ENCODE peak calls at places on chromosomes 3 and 15, in eight cellular contexts. W, O, K, Q, G, S, U and B are unnamed samples. For H3K27me3 and H3K36me3, the result is how much of the 10 kb centered on the place peaks cover.

GRCh38 chr15:47477253-47477652 is 240.1 kb upstream of the SEMA6D start:
- DNase-seq in W (no peak), O (no peak), K (no peak), Q (no peak), G (no peak), S (no peak), U (no peak), B (no peak)

GRCh38 chr15:79977431-79977940 is 6.5 kb upstream of the BCL2A1 start:
- DNase-seq in W (no peak), O (no peak), K (no peak), Q (no peak), G (peak), S (no peak), U (no peak), B (no peak)

GRCh38 chr3:129035360-129036233 is 25.0 kb upstream of the GP9 start:
- DNase-seq in W (no peak), O (no peak), K (no peak), Q (no peak), G (no peak), S (peak), U (no peak), B (no peak)

GRCh38 chr3:102480139-102480538 is 45.3 kb downstream of the ZPLD1 start:
- DNase-seq in W (no peak), O (no peak), K (no peak), Q (peak), G (no peak), S (no peak), U (no peak), B (no peak)

GRCh38 chr3:24508423-24508839 is 13.8 kb upstream of the THRB start:
- DNase-seq in W (no peak), O (no peak), K (no peak), Q (no peak), G (no peak), S (no peak), U (peak), B (no peak)

GRCh38 chr3:131907809-131908208 is 127.0 kb downstream of the CPNE4 start:
- DNase-seq in W (no peak), O (no peak), K (peak), Q (no peak), G (no peak), S (no peak), U (peak), B (no peak)

GRCh38 chr3:121661376-121661775 is 673 bp upstream of the HCLS1 start:
- DNase-seq in W (no peak), O (no peak), K (no peak), Q (no peak), G (no peak), S (no peak), U (no peak), B (no peak)

GRCh38 chr3:4416961-4417360 is 50.1 kb downstream of the SUMF1 start:
- DNase-seq in W (no peak), O (no peak), K (peak), Q (no peak), G (peak), S (peak), U (peak), B (no peak)

GRCh38 chr3:187678869-187679268 is 8.7 kb upstream of the SST start:
- DNase-seq in W (peak), O (no peak), K (peak), Q (peak), G (peak), S (no peak), U (peak), B (peak)

GRCh38 chr3:56314842-56315241 is 153.4 kb downstream of the ERC2 start:
- DNase-seq in W (no peak), O (no peak), K (no peak), Q (peak), G (no peak), S (no peak), U (peak), B (no peak)

GRCh38 chr3:168801792-168802191 is 706.1 kb upstream of the GOLIM4 start:
- DNase-seq in W (no peak), O (no peak), K (no peak), Q (no peak), G (peak), S (no peak), U (peak), B (no peak)

GRCh38 chr3:76554717-76555116 is 485.2 kb upstream of the ROBO2 start:
- DNase-seq in W (no peak), O (no peak), K (peak), Q (no peak), G (peak), S (no peak), U (no peak), B (no peak)

GRCh38 chr3:67104388-67104787 is 106.3 kb downstream of the KBTBD8 start:
- DNase-seq in W (no peak), O (no peak), K (no peak), Q (no peak), G (no peak), S (no peak), U (no peak), B (no peak)

GRCh38 chr3:95567346-95567745 is 1247.0 kb upstream of the EPHA6 start:
- DNase-seq in W (no peak), O (no peak), K (no peak), Q (no peak), G (no peak), S (no peak), U (no peak), B (no peak)

GRCh38 chr3:179071161-179071568 is 444 bp downstream of the ZMAT3 start:
- DNase-seq in W (peak), O (no peak), K (no peak), Q (no peak), G (peak), S (no peak), U (no peak), B (no peak)

GRCh38 chr3:196989721-196990262 is 21.2 kb upstream of the PIGZ start:
- DNase-seq in W (no peak), O (no peak), K (no peak), Q (no peak), G (no peak), S (peak), U (no peak), B (no peak)

GRCh38 chr3:151209652-151210051 is 6.6 kb upstream of the GPR171 start:
- DNase-seq in W (no peak), O (no peak), K (no peak), Q (no peak), G (no peak), S (no peak), U (no peak), B (no peak)

GRCh38 chr3:113695426-113695817 is 1.0 kb downstream of the USF3 start:
- DNase-seq in W (no peak), O (no peak), K (no peak), Q (no peak), G (peak), S (no peak), U (peak), B (no peak)

GRCh38 chr3:31692714-31693113 is 160.0 kb downstream of the STT3B start:
- DNase-seq in W (no peak), O (no peak), K (no peak), Q (peak), G (no peak), S (no peak), U (no peak), B (no peak)

GRCh38 chr3:88031543-88032148 is 27.2 kb downstream of the CGGBP1 start:
- DNase-seq in W (no peak), O (no peak), K (no peak), Q (no peak), G (peak), S (no peak), U (peak), B (no peak)

GRCh38 chr15:83206387-83206970 is 1.1 kb downstream of the HDGFL3 start:
- DNase-seq in W (no peak), O (no peak), K (peak), Q (no peak), G (no peak), S (no peak), U (no peak), B (no peak)

GRCh38 chr15:25092661-25093060 is 137.9 kb downstream of the SNRPN start:
- DNase-seq in W (no peak), O (no peak), K (no peak), Q (no peak), G (peak), S (no peak), U (no peak), B (no peak)

GRCh38 chr15:91032919-91033803 is 10.8 kb upstream of the VPS33B start:
- DNase-seq in W (peak), O (no peak), K (peak), Q (peak), G (no peak), S (no peak), U (peak), B (peak)

GRCh38 chr3:19645093-19645492 is 288.9 kb downstream of the EFHB start:
- DNase-seq in W (no peak), O (no peak), K (no peak), Q (no peak), G (no peak), S (no peak), U (no peak), B (no peak)

GRCh38 chr3:20186600-20187004 is 596 bp upstream of the SGO1 start:
- DNase-seq in W (no peak), O (no peak), K (no peak), Q (no peak), G (no peak), S (no peak), U (no peak), B (no peak)

GRCh38 chr3:194470615-194471014 is 16.2 kb downstream of the ATP13A3 start:
- DNase-seq in W (no peak), O (no peak), K (no peak), Q (no peak), G (no peak), S (no peak), U (peak), B (no peak)

GRCh38 chr3:65153850-65154512 is 466.2 kb upstream of the ADAMTS9 start:
- DNase-seq in W (no peak), O (no peak), K (no peak), Q (peak), G (no peak), S (no peak), U (no peak), B (peak)

GRCh38 chr3:83567935-83568334 is 1390.9 kb upstream of the CADM2 start:
- DNase-seq in W (no peak), O (no peak), K (no peak), Q (no peak), G (no peak), S (no peak), U (no peak), B (peak)

GRCh38 chr15:73928241-73928579 is 1.9 kb downstream of the LOXL1 start:
- DNase-seq in W (no peak), O (no peak), K (no peak), Q (no peak), G (no peak), S (peak), U (no peak), B (no peak)

GRCh38 chr15:73927476-73928240 is 1.4 kb downstream of the LOXL1 start:
- DNase-seq in W (peak), O (no peak), K (peak), Q (peak), G (peak), S (peak), U (peak), B (peak)

GRCh38 chr15:73930790-73931281 is 4.6 kb downstream of the LOXL1 start:
- DNase-seq in W (no peak), O (no peak), K (no peak), Q (no peak), G (peak), S (peak), U (peak), B (no peak)

GRCh38 chr15:73930371-73930770 is 4.1 kb downstream of the LOXL1 start:
- DNase-seq in W (no peak), O (no peak), K (no peak), Q (no peak), G (peak), S (peak), U (peak), B (no peak)

DNA sequence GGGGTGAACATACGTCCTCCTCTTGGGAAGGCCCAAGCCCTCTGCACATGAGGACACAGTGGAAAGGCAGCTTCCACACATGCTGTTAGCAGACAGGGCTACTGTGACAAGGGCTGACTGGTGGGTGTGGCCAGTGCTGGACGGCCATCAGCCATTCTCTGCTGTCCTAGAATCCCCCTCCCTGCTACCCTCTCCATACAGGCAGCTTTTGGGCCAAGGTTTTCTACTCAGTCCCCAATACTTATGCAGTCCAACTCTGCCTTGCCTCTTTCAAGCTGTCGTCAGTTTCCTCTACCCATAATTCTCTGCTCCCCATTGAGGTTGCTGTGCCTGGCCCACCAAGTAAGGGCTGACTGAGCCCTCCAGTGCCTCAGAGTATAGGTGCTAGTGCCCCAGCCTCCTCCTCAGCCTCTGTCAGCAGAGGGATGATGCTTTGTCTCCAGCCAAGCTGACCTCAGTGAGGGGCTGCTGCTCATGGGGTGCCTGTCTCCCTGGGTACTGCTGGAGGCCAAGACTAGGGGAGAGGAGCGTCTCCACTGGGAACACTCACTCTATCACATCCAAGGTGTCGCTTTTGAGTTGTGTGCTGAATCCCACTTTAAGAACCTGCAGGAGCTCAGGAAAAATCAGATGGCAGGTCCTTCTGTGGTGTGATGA is 2.8 kb downstream of the LOXL1 start:
- DNase-seq in W (no peak), O (no peak), K (no peak), Q (peak), G (no peak), S (peak), U (no peak), B (no peak)
- H3K27me3 ChIP-seq in W (under half), O (under half), K (under half), Q (under half), G (under half), S (under half), U (under half), B (under half)

GRCh38 chr3:53227993-53228885 is 27.6 kb downstream of the TKT start:
- DNase-seq in W (no peak), O (no peak), K (no peak), Q (no peak), G (no peak), S (peak), U (no peak), B (peak)
- H3K36me3 ChIP-seq in W (under half), O (half or more), K (half or more), Q (under half), G (half or more), S (half or more), U (half or more), B (half or more)

GRCh38 chr15:70151008-70151407 is 53.3 kb upstream of the TLE3 start:
- DNase-seq in W (no peak), O (no peak), K (no peak), Q (no peak), G (no peak), S (no peak), U (no peak), B (no peak)
- H3K27me3 ChIP-seq in W (under half), O (under half), K (under half), Q (under half), G (under half), S (under half), U (under half), B (under half)

GRCh38 chr15:22902046-22902445 is 63.6 kb downstream of the NIPA2 start:
- DNase-seq in W (no peak), O (no peak), K (no peak), Q (no peak), G (no peak), S (no peak), U (no peak), B (peak)
- H3K36me3 ChIP-seq in W (under half), O (under half), K (under half), Q (under half), G (half or more), S (under half), U (under half), B (under half)

GRCh38 chr15:78335985-78336384 is 4.2 kb upstream of the CRABP1 start:
- DNase-seq in W (no peak), O (no peak), K (no peak), Q (no peak), G (no peak), S (no peak), U (no peak), B (no peak)

GRCh38 chr15:78341057-78341763 is 1.1 kb downstream of the CRABP1 start:
- DNase-seq in W (no peak), O (no peak), K (no peak), Q (peak), G (no peak), S (no peak), U (no peak), B (peak)

GRCh38 chr15:78338756-78339155 is 1.4 kb upstream of the CRABP1 start:
- DNase-seq in W (no peak), O (no peak), K (no peak), Q (no peak), G (no peak), S (no peak), U (no peak), B (no peak)

GRCh38 chr15:78340243-78341056 is at the start of gene CRABP1:
- DNase-seq in W (no peak), O (no peak), K (peak), Q (peak), G (no peak), S (no peak), U (no peak), B (peak)

GRCh38 chr15:78339559-78339958 is 594 bp upstream of the CRABP1 start:
- DNase-seq in W (no peak), O (no peak), K (no peak), Q (no peak), G (no peak), S (no peak), U (no peak), B (peak)
- H3K27me3 ChIP-seq in W (under half), O (under half), K (under half), Q (under half), G (half or more), S (under half), U (half or more), B (under half)

GRCh38 chr3:151614-152189 is 44.9 kb upstream of the CHL1 start:
- DNase-seq in W (no peak), O (no peak), K (no peak), Q (no peak), G (no peak), S (no peak), U (no peak), B (no peak)
- H3K36me3 ChIP-seq in W (under half), O (under half), K (under half), Q (under half), G (under half), S (under half), U (under half), B (under half)

DNA sequence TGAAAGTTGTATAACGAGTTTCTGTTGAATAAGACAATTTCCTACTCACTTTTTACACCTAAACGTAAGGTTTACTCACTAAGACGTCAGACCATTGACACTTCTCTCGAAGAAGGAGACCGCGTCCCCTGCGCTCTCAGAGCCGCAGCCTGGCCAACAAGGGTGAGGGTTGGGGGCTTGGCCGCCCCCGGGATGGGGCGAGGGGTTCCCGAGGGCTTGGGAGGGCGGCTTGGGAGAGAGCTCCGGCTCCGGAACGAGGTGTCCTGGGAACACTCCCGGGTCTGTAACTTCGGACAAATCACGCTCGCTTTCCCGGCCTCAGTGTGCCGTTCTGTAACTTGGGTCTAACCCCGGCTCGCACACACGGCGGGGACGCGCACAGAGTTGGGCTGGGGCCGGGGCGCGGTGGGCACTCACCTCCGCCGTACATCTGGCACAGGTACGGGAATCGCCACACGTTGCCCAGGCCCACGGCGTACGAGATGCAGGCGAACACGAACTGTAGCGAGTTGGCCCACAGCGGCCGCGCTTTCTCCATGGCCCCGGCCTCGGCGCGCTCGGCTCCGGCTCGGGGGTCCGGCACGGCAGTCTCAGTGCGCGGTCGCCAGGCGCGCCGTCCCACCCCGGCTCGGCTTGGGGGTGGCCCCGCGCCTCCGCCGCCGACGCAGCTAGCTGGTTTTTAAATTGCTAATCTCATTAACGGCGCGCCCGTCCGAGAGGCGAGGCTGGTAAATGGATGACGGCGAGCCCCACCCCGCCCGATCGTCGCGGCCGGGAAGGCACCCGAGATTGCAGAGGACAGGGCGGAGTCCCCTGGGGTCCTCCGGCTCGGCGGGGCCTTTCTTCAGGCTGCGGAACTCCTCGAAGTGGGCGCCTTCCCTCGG is at the start of gene SLC6A20:
- DNase-seq in W (peak), O (no peak), K (peak), Q (peak), G (no peak), S (no peak), U (no peak), B (peak)
- H3K27me3 ChIP-seq in W (under half), O (under half), K (under half), Q (half or more), G (half or more), S (under half), U (under half), B (under half)

GRCh38 chr3:191362036-191362435 is 31.7 kb upstream of the UTS2B start:
- DNase-seq in W (no peak), O (no peak), K (no peak), Q (no peak), G (no peak), S (no peak), U (no peak), B (no peak)
- H3K36me3 ChIP-seq in W (under half), O (under half), K (under half), Q (under half), G (under half), S (under half), U (under half), B (under half)